ENCODE peak calls at places on chromosomes 12 and 14, in ten cellular contexts. C is tibial artery; W is uterus; E is transverse colon; X is adrenal gland; D is brain microvascular endothelial cell; H is GM23338; K is mesenchymal stem cell; P is CD8-positive, alpha-beta T cell; R is PC-3. I is an unnamed sample. For H3K27me3, the result is how much of the 10 kb centered on the place peaks cover.

GRCh38 chr12:124454735-124455134 is 112.7 kb downstream of the NCOR2 start:
- DNase-seq in C (no peak), W (no peak), E (no peak), X (no peak), D (peak), H (no peak), K (peak), P (no peak), R (no peak), I (no peak)

GRCh38 chr14:95260537-95261440 is 58.9 kb downstream of the CLMN start:
- DNase-seq in C (no peak), W (no peak), E (no peak), X (no peak), D (peak), H (no peak), K (peak), P (no peak), R (peak), I (no peak)

GRCh38 chr12:106839343-106839742 is 64.9 kb downstream of the RIC8B start:
- DNase-seq in C (no peak), W (no peak), E (no peak), X (no peak), D (no peak), H (no peak), K (peak), P (no peak), R (no peak), I (no peak)

GRCh38 chr14:86038401-86038985 is 508.5 kb downstream of the FLRT2 start:
- DNase-seq in C (peak), W (no peak), E (peak), X (peak), D (peak), H (peak), K (peak), P (peak), R (peak), I (no peak)

GRCh38 chr12:18849761-18850160 is 111.8 kb downstream of the CAPZA3 start:
- DNase-seq in C (no peak), W (no peak), E (no peak), X (no peak), D (no peak), H (no peak), K (no peak), P (no peak), R (no peak), I (no peak)

GRCh38 chr12:3587402-3588013 is 96.5 kb downstream of the PRMT8 start:
- DNase-seq in C (no peak), W (no peak), E (no peak), X (no peak), D (no peak), H (no peak), K (no peak), P (no peak), R (no peak), I (no peak)

GRCh38 chr12:72264548-72265175 is 7.5 kb upstream of the TRHDE start:
- DNase-seq in C (no peak), W (no peak), E (no peak), X (no peak), D (no peak), H (peak), K (peak), P (no peak), R (peak), I (no peak)

GRCh38 chr12:131025234-131025633 is 71.5 kb downstream of the ADGRD1 start:
- DNase-seq in C (no peak), W (no peak), E (no peak), X (no peak), D (no peak), H (no peak), K (no peak), P (no peak), R (no peak), I (no peak)

GRCh38 chr14:23525611-23526010 is 26.0 kb downstream of the ZFHX2 start:
- DNase-seq in C (no peak), W (no peak), E (no peak), X (no peak), D (no peak), H (no peak), K (no peak), P (no peak), R (no peak), I (no peak)

GRCh38 chr12:21219206-21219605 is 88.2 kb downstream of the SLCO1B1 start:
- DNase-seq in C (no peak), W (no peak), E (no peak), X (no peak), D (no peak), H (no peak), K (no peak), P (no peak), R (no peak), I (no peak)

GRCh38 chr12:41724216-41724615 is 420.5 kb downstream of the GXYLT1 start:
- DNase-seq in C (no peak), W (no peak), E (no peak), X (no peak), D (no peak), H (no peak), K (no peak), P (no peak), R (no peak), I (no peak)

DNA sequence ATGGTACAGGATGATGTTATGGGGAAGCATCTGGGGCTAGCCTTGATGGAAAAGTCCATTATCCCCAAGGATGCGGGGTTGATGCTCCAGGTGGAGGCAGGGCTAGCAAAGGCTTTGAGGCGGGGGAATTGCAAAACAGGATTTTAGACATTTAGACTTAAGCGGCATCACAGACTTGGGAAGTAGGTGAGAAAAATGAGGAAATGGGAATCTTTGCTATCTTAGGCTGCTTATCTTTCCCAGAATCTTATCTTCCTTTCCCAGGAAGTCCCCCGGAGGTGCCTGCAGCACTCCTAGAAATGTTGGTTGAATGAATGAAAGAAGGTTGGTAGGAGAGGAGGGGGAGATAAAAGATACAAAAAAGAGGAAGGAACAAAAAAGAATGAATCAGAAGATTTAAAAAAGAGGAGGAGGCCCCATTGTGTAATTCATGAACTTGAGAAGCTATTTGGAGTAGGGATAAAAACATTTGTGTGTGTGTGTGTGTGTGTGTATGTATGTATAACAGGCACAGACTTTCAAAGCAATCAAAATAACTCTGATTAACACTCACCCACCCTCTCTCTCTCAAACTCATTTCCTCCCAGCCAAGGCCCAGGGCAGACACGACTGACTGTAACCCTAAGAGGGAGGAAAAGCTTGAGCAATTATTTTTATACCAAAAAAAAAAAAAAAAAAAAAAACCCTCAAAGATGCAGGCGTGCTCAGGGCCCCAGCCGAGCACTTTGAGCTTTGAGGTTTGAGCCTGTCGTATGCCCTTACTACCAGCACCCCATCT is 62.5 kb upstream of the TBX3 start:
- DNase-seq in C (no peak), W (peak), E (no peak), X (peak), D (no peak), H (no peak), K (no peak), P (no peak), R (no peak), I (no peak)
- H3K27ac ChIP-seq in C (no peak), W (peak), E (no peak), X (peak), D (no peak), H (no peak), K (no peak), P (no peak), R (no peak), I (no peak)

GRCh38 chr12:52629251-52630103 is 11.1 kb upstream of the KRT73 start:
- DNase-seq in C (no peak), W (no peak), E (no peak), X (no peak), D (no peak), H (no peak), K (no peak), P (no peak), R (no peak), I (no peak)
- H3K27me3 ChIP-seq in C (under half), W (under half), E (under half), X (under half), D (under half), H (under half), K (under half), P (under half), R (under half), I (under half)

DNA sequence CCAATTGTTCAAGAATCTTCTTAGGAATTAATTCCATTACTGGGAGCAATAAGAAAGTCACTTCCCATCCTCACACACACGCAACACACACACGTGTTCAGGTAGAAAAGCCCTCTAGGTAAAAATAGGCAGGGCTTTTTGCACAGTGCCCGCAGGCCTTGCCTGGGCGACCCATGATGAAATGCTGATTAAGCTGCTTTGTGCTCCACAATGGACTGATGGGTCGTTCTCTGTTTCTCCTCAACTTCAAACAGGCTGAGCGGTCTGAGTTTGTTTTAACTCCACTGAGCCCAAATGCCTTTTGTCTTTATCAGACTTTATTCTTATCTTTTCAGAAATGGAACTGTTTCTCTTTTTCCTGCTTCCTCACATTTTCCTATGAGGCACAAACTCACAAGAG is 9.4 kb upstream of the DACT1 start:
- DNase-seq in C (no peak), W (no peak), E (no peak), X (no peak), D (no peak), H (peak), K (peak), P (no peak), R (no peak), I (no peak)
- H3K4me3 ChIP-seq in C (no peak), W (no peak), E (no peak), X (no peak), D (no peak), H (peak), K (no peak), P (no peak), R (no peak), I (no peak)

GRCh38 chr12:6228535-6229223 is 28.5 kb downstream of the CD9 start:
- DNase-seq in C (peak), W (no peak), E (peak), X (peak), D (no peak), H (no peak), K (no peak), P (no peak), R (peak), I (no peak)
- H3K27ac ChIP-seq in C (peak), W (peak), E (peak), X (peak), D (no peak), H (peak), K (no peak), P (no peak), R (peak), I (peak)

I was measured in left lung.